ENCODE peak calls at places on chromosomes 3 and 15, in ten cellular contexts. N is choroid plexus epithelial cell; Q is neural progenitor cell; K is psoas muscle; G is GM23338; L is vagina; O is cardiac fibroblast; A is heart right ventricle; B is HFF-Myc; F is CD8-positive, alpha-beta T cell. I is an unnamed sample.

GRCh38 chr3:62361824-62362223 is 11.5 kb downstream of the FEZF2 start:
- DNase-seq in F (no peak), L (no peak), K (no peak), O (no peak), A (no peak), Q (no peak), N (no peak), G (peak), B (no peak), I (no peak)

GRCh38 chr3:185549111-185549510 is 3.3 kb downstream of the LIPH start:
- DNase-seq in O (peak), K (no peak), Q (no peak), B (peak), L (no peak), A (peak), F (no peak), N (peak), G (no peak), I (peak)

GRCh38 chr15:98842192-98842972 is 165.2 kb downstream of the PGPEP1L start:
- DNase-seq in B (no peak), K (no peak), G (no peak), A (no peak), Q (no peak), F (no peak), N (no peak), O (peak), L (no peak), I (no peak)

GRCh38 chr3:126746395-126747177 is 42.5 kb downstream of the CHCHD6 start:
- DNase-seq in O (peak), Q (no peak), B (peak), N (peak), A (peak), K (no peak), L (peak), G (no peak), F (no peak), I (peak)

GRCh38 chr3:133330043-133330442 is 69.8 kb upstream of the BFSP2 start:
- DNase-seq in F (no peak), L (no peak), A (no peak), N (peak), O (no peak), B (no peak), G (peak), Q (peak), K (no peak), I (no peak)

GRCh38 chr3:41986566-41986965 is 24.7 kb upstream of the ULK4 start:
- DNase-seq in F (no peak), A (no peak), B (no peak), O (no peak), L (no peak), K (no peak), Q (no peak), G (no peak), N (no peak), I (no peak)

GRCh38 chr15:63896336-63897115 is 62.8 kb upstream of the HERC1 start:
- DNase-seq in Q (no peak), F (no peak), A (no peak), L (no peak), K (peak), G (no peak), O (peak), B (no peak), N (peak), I (peak)

GRCh38 chr3:46271209-46271608 is 28.9 kb downstream of the CCR3 start:
- DNase-seq in N (no peak), Q (no peak), A (no peak), K (no peak), B (no peak), F (no peak), G (no peak), L (no peak), O (no peak), I (no peak)

GRCh38 chr3:71926690-71927089 is 141.7 kb upstream of the PROK2 start:
- DNase-seq in G (peak), F (no peak), B (no peak), O (no peak), L (no peak), A (no peak), Q (no peak), K (no peak), N (no peak), I (no peak)

GRCh38 chr3:37935756-37936666 is 54.6 kb upstream of the VILL start:
- DNase-seq in F (no peak), Q (peak), L (no peak), N (peak), A (no peak), O (peak), G (peak), K (no peak), B (peak), I (peak)

GRCh38 chr3:5250467-5251195 is 63.1 kb downstream of the EDEM1 start:
- DNase-seq in G (no peak), B (no peak), K (no peak), O (no peak), A (no peak), F (no peak), N (no peak), L (no peak), Q (no peak), I (peak)

GRCh38 chr3:23159929-23160328 is 43.2 kb upstream of the UBE2E2 start:
- DNase-seq in N (peak), O (peak), B (peak), K (no peak), Q (no peak), L (no peak), A (no peak), F (no peak), G (no peak), I (peak)

GRCh38 chr3:100277255-100277800 is 16.5 kb downstream of the TBC1D23 start:
- DNase-seq in N (peak), Q (no peak), K (no peak), L (no peak), B (no peak), A (no peak), F (no peak), G (no peak), O (peak), I (peak)

GRCh38 chr3:107387555-107387954 is 10.3 kb downstream of the CCDC54 start:
- DNase-seq in L (no peak), F (no peak), K (no peak), N (peak), A (no peak), O (peak), G (no peak), B (no peak), Q (no peak), I (no peak)

GRCh38 chr15:47885921-47886320 is 168.6 kb downstream of the SEMA6D start:
- DNase-seq in L (no peak), Q (peak), O (peak), A (no peak), K (no peak), F (no peak), G (peak), B (peak), N (peak), I (peak)

GRCh38 chr3:83438177-83438576 is 1520.6 kb upstream of the CADM2 start:
- DNase-seq in Q (no peak), A (no peak), B (no peak), L (no peak), G (no peak), F (no peak), O (peak), N (peak), K (no peak), I (no peak)

GRCh38 chr3:46359748-46360509 is 6.0 kb downstream of the CCR2 start:
- DNase-seq in A (no peak), O (peak), G (no peak), K (no peak), F (no peak), B (no peak), L (no peak), Q (peak), N (peak), I (peak)

GRCh38 chr3:16841906-16842709 is 42.6 kb upstream of the PLCL2 start:
- DNase-seq in G (peak), Q (no peak), L (no peak), A (no peak), K (peak), F (peak), N (no peak), B (no peak), O (no peak), I (no peak)

GRCh38 chr3:128060473-128061381 is 8.5 kb downstream of the SEC61A1 start:
- DNase-seq in L (no peak), A (no peak), G (no peak), F (no peak), N (peak), B (peak), Q (no peak), K (no peak), O (peak), I (peak)

GRCh38 chr15:90294601-90295269 is 29.3 kb downstream of the NGRN start:
- DNase-seq in N (no peak), A (no peak), G (peak), B (no peak), O (no peak), Q (no peak), F (no peak), L (no peak), K (no peak), I (no peak)

GRCh38 chr3:190716961-190717360 is 145.5 kb downstream of the GMNC start:
- DNase-seq in O (no peak), A (no peak), F (no peak), L (no peak), N (no peak), B (no peak), G (no peak), Q (no peak), K (no peak), I (no peak)

DNA sequence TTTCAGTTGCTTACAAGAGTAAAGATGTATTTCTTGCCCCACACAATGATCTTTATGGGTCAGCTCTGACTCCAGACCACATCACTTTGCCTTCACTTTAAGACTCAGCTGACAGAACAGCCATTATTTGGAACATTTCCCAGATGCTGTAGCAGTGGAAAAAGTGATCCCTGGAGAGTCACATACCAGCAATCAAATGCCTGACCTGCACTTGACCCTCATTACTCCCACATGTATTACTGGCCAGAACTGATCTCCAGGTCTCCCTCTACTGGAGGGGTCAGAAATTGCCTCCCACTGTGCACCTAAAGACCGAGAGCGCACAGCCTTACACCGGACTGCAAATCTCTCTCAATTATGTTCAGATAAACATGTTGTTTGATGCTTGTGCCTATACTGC is 88.6 kb upstream of the ZNF385D start:
- DNase-seq in N (peak), A (peak), B (peak), F (no peak), K (no peak), Q (no peak), L (no peak), G (peak), O (peak), I (peak)
- TF ChIP-seq CTCF in N (peak), A (peak), B (peak), F (no peak), K (peak), Q (peak), L (no peak), G (peak), O (peak), I (peak)

DNA sequence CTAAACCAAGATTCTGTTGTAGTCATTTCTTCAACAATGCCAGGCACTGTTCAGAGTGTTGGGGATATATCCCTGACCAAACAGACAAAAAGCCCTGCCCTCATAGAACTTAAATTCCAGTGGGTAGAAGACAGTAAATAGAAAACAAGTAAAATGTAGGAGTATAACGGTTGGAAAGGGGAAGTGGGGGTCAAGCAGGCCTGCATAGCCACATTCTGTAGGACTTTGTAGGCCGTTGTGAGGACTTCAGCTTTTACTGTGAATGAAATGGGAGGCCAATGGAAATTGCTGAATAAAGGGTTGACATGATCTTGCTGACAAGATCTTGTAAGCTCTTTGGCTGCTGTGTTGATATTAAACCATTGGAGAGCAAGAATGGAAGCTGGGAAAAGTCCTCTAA is 1.8 kb downstream of the MRPS11 start:
- DNase-seq in Q (no peak), O (no peak), F (no peak), L (peak), G (no peak), B (no peak), N (no peak), A (no peak), K (no peak), I (no peak)
- H3K4me3 ChIP-seq in Q (no peak), O (no peak), F (no peak), L (no peak), G (no peak), B (no peak), N (no peak), A (no peak), K (peak), I (no peak)

GRCh38 chr3:180420804-180421203 is 181.2 kb upstream of the TTC14 start:
- DNase-seq in O (peak), Q (no peak), B (no peak), A (no peak), F (no peak), N (peak), L (no peak), G (no peak), K (no peak), I (peak)
- TF ChIP-seq CTCF in O (no peak), Q (no peak), B (no peak), A (no peak), F (no peak), N (no peak), L (no peak), G (no peak), K (no peak), I (no peak)

GRCh38 chr3:40869939-40870338 is 329.4 kb upstream of the CTNNB1 start:
- DNase-seq in Q (no peak), K (no peak), N (no peak), G (peak), L (no peak), O (no peak), F (no peak), A (no peak), B (no peak), I (no peak)

GRCh38 chr3:40867826-40868225 is 331.5 kb upstream of the CTNNB1 start:
- DNase-seq in L (no peak), B (no peak), A (no peak), N (no peak), O (no peak), K (no peak), Q (no peak), F (no peak), G (no peak), I (no peak)

GRCh38 chr3:40864915-40865314 is 334.4 kb upstream of the CTNNB1 start:
- DNase-seq in B (no peak), A (no peak), F (no peak), K (no peak), N (no peak), G (no peak), O (no peak), Q (no peak), L (no peak), I (no peak)

GRCh38 chr3:40869013-40869412 is 330.3 kb upstream of the CTNNB1 start:
- DNase-seq in O (no peak), B (no peak), A (no peak), G (no peak), K (no peak), F (no peak), N (no peak), L (no peak), Q (no peak), I (no peak)

GRCh38 chr3:40864146-40864782 is 335.0 kb upstream of the CTNNB1 start:
- DNase-seq in O (no peak), Q (no peak), G (no peak), A (no peak), L (no peak), K (no peak), F (no peak), N (no peak), B (no peak), I (no peak)
- H3K4me3 ChIP-seq in O (no peak), Q (no peak), G (no peak), A (no peak), L (no peak), K (no peak), F (no peak), N (no peak), B (no peak), I (no peak)

GRCh38 chr3:147712357-147712756 is 303.2 kb downstream of the ZIC1 start:
- DNase-seq in G (peak), F (no peak), Q (no peak), O (no peak), L (no peak), B (no peak), N (no peak), K (no peak), A (no peak), I (no peak)
- TF ChIP-seq CTCF in G (peak), F (no peak), Q (peak), O (no peak), L (no peak), B (no peak), N (peak), K (no peak), A (no peak), I (no peak)

I was measured in fibroblast of mammary gland.